ENCODE peak calls at places on chromosomes 4 and X, in four cellular contexts. J is Panc1, R is OCI-LY7, T is astrocyte of the spinal cord. U is an unnamed sample.

GRCh38 chrX:20720954-20721626 is 454.4 kb upstream of the RPS6KA3 start:
- DNase-seq in J (no peak), R (no peak), T (no peak), U (no peak)

GRCh38 chr4:55851885-55852284 is 1.6 kb upstream of the EXOC1 start:
- DNase-seq in J (no peak), R (no peak), T (no peak), U (no peak)

GRCh38 chrX:1248381-1249061 is 20.1 kb upstream of the CSF2RA start:
- DNase-seq in J (no peak), R (no peak), T (no peak), U (no peak)

GRCh38 chr4:41122309-41122708 is 92.0 kb downstream of the APBB2 start:
- DNase-seq in J (no peak), R (no peak), T (no peak), U (no peak)

GRCh38 chr4:150136481-150136880 is 58.2 kb downstream of the DCLK2 start:
- DNase-seq in J (no peak), R (no peak), T (peak), U (no peak)

GRCh38 chr4:139815646-139816601 is 150.3 kb downstream of the MGST2 start:
- DNase-seq in J (no peak), R (no peak), T (peak), U (no peak)

GRCh38 chr4:18566970-18567799 is 545.6 kb upstream of the LCORL start:
- DNase-seq in J (no peak), R (no peak), T (no peak), U (peak)

GRCh38 chrX:39654183-39654925 is 443.4 kb downstream of the BCOR start:
- DNase-seq in J (no peak), R (no peak), T (no peak), U (no peak)

GRCh38 chr4:107801766-107802211 is 22.9 kb upstream of the SGMS2 start:
- DNase-seq in J (no peak), R (no peak), T (peak), U (no peak)

GRCh38 chr4:78764498-78764961 is 11.6 kb upstream of the BMP2K start:
- DNase-seq in J (no peak), R (no peak), T (no peak), U (no peak)

GRCh38 chrX:367866-368265 is 18.8 kb downstream of the PPP2R3B start:
- DNase-seq in J (no peak), R (no peak), T (no peak), U (no peak)

GRCh38 chrX:71106427-71106826 is at the start of gene CXorf65:
- DNase-seq in J (no peak), R (no peak), T (no peak), U (no peak)

GRCh38 chr4:159048166-159048886 is 54.6 kb upstream of the RAPGEF2 start:
- DNase-seq in J (peak), R (no peak), T (peak), U (no peak)

GRCh38 chr4:187380181-187380581 is 615.4 kb upstream of the ZFP42 start:
- DNase-seq in J (no peak), R (peak), T (no peak), U (no peak)

GRCh38 chr4:185145572-185145971 is 2.5 kb downstream of the SLC25A4 start:
- DNase-seq in J (no peak), R (no peak), T (no peak), U (no peak)

GRCh38 chr4:18767921-18768320 is 746.4 kb upstream of the LCORL start:
- DNase-seq in J (no peak), R (no peak), T (no peak), U (no peak)

GRCh38 chrX:53398216-53398615 is 24.2 kb downstream of the SMC1A start:
- DNase-seq in J (no peak), R (no peak), T (no peak), U (no peak)

GRCh38 chrX:47224896-47225290 is 6.4 kb downstream of the CDK16 start:
- DNase-seq in J (no peak), R (no peak), T (no peak), U (no peak)

GRCh38 chr4:124433500-124433899 is 279.0 kb downstream of the ANKRD50 start:
- DNase-seq in J (no peak), R (no peak), T (peak), U (no peak)

GRCh38 chr4:127179451-127180087 is 453.2 kb upstream of the INTU start:
- DNase-seq in J (no peak), R (no peak), T (no peak), U (no peak)

GRCh38 chr4:186814535-186814934 is 90.9 kb upstream of the FAT1 start:
- DNase-seq in J (no peak), R (no peak), T (no peak), U (no peak)

GRCh38 chr4:32826169-32826568 is 2106.0 kb downstream of the PCDH7 start:
- DNase-seq in J (no peak), R (peak), T (peak), U (no peak)

GRCh38 chrX:136273986-136274385 is 22.8 kb upstream of the MAP7D3 start:
- DNase-seq in J (no peak), R (no peak), T (no peak), U (peak)

GRCh38 chrX:19697416-19697815 is 182.1 kb upstream of the MAP3K15 start:
- DNase-seq in J (no peak), R (no peak), T (peak), U (no peak)

GRCh38 chrX:51215266-51215665 is 117.4 kb upstream of the NUDT10 start:
- DNase-seq in J (no peak), R (peak), T (no peak), U (no peak)

GRCh38 chrX:120251471-120252011 is 929 bp downstream of the ZBTB33 start:
- DNase-seq in J (no peak), R (peak), T (peak), U (no peak)

GRCh38 chr4:38902695-38903094 is 35.1 kb downstream of the FAM114A1 start:
- DNase-seq in J (no peak), R (peak), T (peak), U (no peak)
- TF ChIP-seq CTCF in J (peak), R (peak), T (no peak), U (peak)

GRCh38 chrX:110267874-110268273 is 50.0 kb downstream of the AMMECR1 start:
- DNase-seq in J (no peak), R (no peak), T (no peak), U (no peak)
- H3K4me3 ChIP-seq in J (no peak), R (no peak), T (no peak), U (no peak)

DNA sequence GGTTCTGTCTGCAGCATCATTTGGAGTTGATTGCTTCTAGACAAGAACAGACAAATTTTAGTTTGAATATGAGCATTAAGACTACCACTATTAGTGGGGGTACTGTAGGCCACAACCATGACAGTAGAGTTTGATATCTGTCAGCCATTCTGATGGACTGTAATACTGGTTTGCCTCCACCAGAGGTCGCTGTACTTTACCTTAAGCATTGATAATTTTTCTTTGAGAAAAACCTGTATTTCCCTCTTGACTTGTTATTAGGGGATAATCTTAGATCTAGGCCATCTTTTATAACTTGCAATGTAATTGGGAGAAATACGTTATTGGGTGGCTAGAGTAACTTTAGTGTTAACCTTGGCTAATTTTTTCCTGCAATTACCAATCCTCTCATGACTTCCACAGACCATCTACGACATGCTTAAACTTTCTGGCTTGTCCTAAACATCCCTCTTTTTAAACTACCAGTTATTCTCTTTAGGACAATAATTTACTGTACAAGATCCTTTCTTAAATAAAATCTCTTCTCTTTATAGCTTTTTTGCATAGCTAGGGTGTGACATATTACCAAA is 562.4 kb downstream of the MAGEB5 start:
- DNase-seq in J (no peak), R (peak), T (peak), U (no peak)
- TF ChIP-seq CTCF in J (no peak), R (peak), T (no peak), U (no peak)

GRCh38 chr4:109916003-109916399 is 3.3 kb downstream of the EGF start:
- DNase-seq in J (no peak), R (no peak), T (no peak), U (no peak)
- H3K4me3 ChIP-seq in J (no peak), R (no peak), T (no peak), U (peak)

GRCh38 chrX:112761239-112762207 is 79.1 kb downstream of the AMOT start:
- DNase-seq in J (no peak), R (peak), T (no peak), U (no peak)

GRCh38 chrX:112759512-112759911 is 79.8 kb upstream of the LHFPL1 start:
- DNase-seq in J (no peak), R (no peak), T (no peak), U (no peak)

DNA sequence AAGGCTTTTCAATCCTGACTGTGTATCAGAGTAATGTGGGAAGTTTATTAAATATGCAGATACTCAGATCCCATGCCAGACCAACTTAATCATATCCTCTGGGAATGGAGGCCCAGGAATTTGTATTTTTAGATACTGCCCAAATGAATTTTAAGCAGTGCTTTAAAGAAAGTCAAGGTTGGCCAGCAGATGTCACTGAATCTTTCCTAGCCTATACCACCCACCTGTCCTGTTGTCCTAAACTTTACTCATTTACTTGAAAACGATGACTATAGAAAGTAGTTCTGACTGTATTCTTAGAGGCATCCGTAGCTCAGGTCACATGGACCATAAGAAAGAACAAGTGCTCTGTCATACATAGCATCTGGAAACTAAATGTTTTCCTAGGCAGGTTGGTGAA is 79.9 kb downstream of the AMOT start:
- DNase-seq in J (no peak), R (peak), T (no peak), U (no peak)
- TF ChIP-seq CTCF in J (no peak), R (peak), T (no peak), U (peak)

DNA sequence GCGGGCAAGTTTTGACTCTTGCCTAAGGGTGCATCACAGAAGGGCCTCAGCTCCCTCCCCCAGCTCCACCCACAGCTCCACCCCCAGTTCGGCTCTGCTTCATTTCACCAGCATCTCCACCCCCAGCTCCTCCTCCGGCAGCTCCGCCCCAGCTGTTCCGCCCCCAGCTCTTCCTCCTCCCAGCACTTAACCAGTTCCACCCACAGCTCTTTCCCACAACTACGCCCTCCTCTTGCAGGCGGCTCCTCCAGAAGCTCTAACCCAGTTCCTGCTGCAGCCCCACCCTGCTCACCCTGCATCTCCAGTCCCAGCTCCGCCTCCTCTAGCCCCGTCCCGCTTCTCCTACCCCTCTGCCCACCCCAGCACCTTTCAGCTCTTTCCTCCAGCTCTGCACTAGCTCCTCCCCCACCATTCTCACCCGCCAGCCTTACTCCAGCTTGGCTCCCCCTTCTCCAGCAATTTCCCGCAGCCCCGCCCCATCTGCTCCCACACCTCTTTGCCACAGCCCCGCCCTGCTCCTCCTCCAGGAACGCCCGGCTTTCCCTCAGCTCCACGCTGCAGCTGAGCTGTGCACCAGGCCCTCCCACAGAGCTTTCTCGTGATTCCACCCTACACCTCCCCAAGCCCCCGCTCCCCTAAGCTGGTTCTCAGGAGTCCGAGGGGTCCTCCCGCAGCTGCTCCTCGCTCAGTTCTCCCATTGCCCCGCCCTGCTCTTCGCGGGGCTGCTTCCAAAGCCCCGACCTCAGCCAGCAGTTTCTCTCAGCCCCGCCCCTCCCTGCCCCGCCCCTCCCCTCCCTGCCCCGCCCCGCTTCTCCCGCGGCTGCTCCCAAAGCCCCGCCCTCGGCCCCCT is 1.3 kb upstream of the EOLA1 start:
- DNase-seq in J (peak), R (peak), T (peak), U (peak)
- H3K4me3 ChIP-seq in J (peak), R (peak), T (peak), U (peak)

U was measured in LNCaP clone FGC.